ENCODE peak calls at places on chromosomes 12 and 14, in four cellular contexts. One of them, this sample, is unnamed.

GRCh38 chr12:76653342-76653741 is 93.8 kb upstream of the OSBPL8 start:
- DNase-seq in osteoblast: no peak
- DNase-seq in CD4-positive, CD25-positive, alpha-beta regulatory T cell: no peak
- DNase-seq in tibial nerve: no peak
- DNase-seq in this sample: no peak

GRCh38 chr12:100717733-100718067 is 76.9 kb upstream of the ANO4 start:
- DNase-seq in osteoblast: peak; percentile 62
- DNase-seq in CD4-positive, CD25-positive, alpha-beta regulatory T cell: no peak
- DNase-seq in tibial nerve: no peak
- DNase-seq in this sample: no peak

GRCh38 chr12:98939926-98940325 is 294.8 kb downstream of the APAF1 start:
- DNase-seq in osteoblast: no peak
- DNase-seq in CD4-positive, CD25-positive, alpha-beta regulatory T cell: no peak
- DNase-seq in tibial nerve: no peak
- DNase-seq in this sample: no peak

GRCh38 chr12:50626026-50626425 is 121.2 kb downstream of the DIP2B start:
- DNase-seq in osteoblast: no peak
- DNase-seq in CD4-positive, CD25-positive, alpha-beta regulatory T cell: no peak
- DNase-seq in tibial nerve: no peak
- DNase-seq in this sample: no peak

GRCh38 chr14:75605916-75606315 is 27.5 kb downstream of the FLVCR2 start:
- DNase-seq in osteoblast: no peak
- DNase-seq in CD4-positive, CD25-positive, alpha-beta regulatory T cell: no peak
- DNase-seq in tibial nerve: no peak
- DNase-seq in this sample: no peak

GRCh38 chr14:22572562-22573058 is 16.4 kb downstream of the DAD1 start:
- DNase-seq in osteoblast: peak; percentile 92
- DNase-seq in CD4-positive, CD25-positive, alpha-beta regulatory T cell: no peak
- DNase-seq in tibial nerve: no peak
- DNase-seq in this sample: no peak

GRCh38 chr12:115204957-115205754 is 521.2 kb upstream of the TBX3 start:
- DNase-seq in osteoblast: no peak
- DNase-seq in CD4-positive, CD25-positive, alpha-beta regulatory T cell: no peak
- DNase-seq in tibial nerve: no peak
- DNase-seq in this sample: no peak

GRCh38 chr14:61434315-61434714 is 112.9 kb downstream of the PRKCH start:
- DNase-seq in osteoblast: peak; percentile 27
- DNase-seq in CD4-positive, CD25-positive, alpha-beta regulatory T cell: no peak
- DNase-seq in tibial nerve: no peak
- DNase-seq in this sample: no peak

GRCh38 chr14:73761621-73762355 is 47.6 kb upstream of the PNMA1 start:
- DNase-seq in osteoblast: peak; percentile 74
- DNase-seq in CD4-positive, CD25-positive, alpha-beta regulatory T cell: no peak
- DNase-seq in tibial nerve: no peak
- DNase-seq in this sample: no peak

GRCh38 chr14:81454572-81455218 is 54.6 kb upstream of the STON2 start:
- DNase-seq in osteoblast: no peak
- DNase-seq in CD4-positive, CD25-positive, alpha-beta regulatory T cell: no peak
- DNase-seq in tibial nerve: no peak
- DNase-seq in this sample: no peak

GRCh38 chr14:32576088-32576795 is 247.1 kb downstream of the AKAP6 start:
- DNase-seq in osteoblast: peak; percentile 54
- DNase-seq in CD4-positive, CD25-positive, alpha-beta regulatory T cell: peak; percentile 45
- DNase-seq in tibial nerve: no peak
- DNase-seq in this sample: peak; percentile 15

GRCh38 chr12:132502149-132502881 is 12.4 kb downstream of the FBRSL1 start:
- DNase-seq in osteoblast: no peak
- DNase-seq in CD4-positive, CD25-positive, alpha-beta regulatory T cell: no peak
- DNase-seq in tibial nerve: no peak
- DNase-seq in this sample: no peak

GRCh38 chr12:104974626-104975290 is 11.4 kb upstream of the NOPCHAP1 start:
- DNase-seq in osteoblast: peak; percentile 26
- DNase-seq in CD4-positive, CD25-positive, alpha-beta regulatory T cell: no peak
- DNase-seq in tibial nerve: no peak
- DNase-seq in this sample: peak; percentile 87

GRCh38 chr12:124837958-124838803 is 25.5 kb downstream of the SCARB1 start:
- DNase-seq in osteoblast: peak; percentile 97
- DNase-seq in CD4-positive, CD25-positive, alpha-beta regulatory T cell: no peak
- DNase-seq in tibial nerve: peak; percentile 74
- DNase-seq in this sample: peak; percentile 88

GRCh38 chr12:65853489-65854157 is 29.3 kb downstream of the HMGA2 start:
- DNase-seq in osteoblast: peak; percentile 79
- DNase-seq in CD4-positive, CD25-positive, alpha-beta regulatory T cell: no peak
- DNase-seq in tibial nerve: no peak
- DNase-seq in this sample: no peak

GRCh38 chr12:12216349-12217017 is 50.4 kb downstream of the LRP6 start:
- DNase-seq in osteoblast: no peak
- DNase-seq in CD4-positive, CD25-positive, alpha-beta regulatory T cell: no peak
- DNase-seq in tibial nerve: no peak
- DNase-seq in this sample: no peak

GRCh38 chr14:100584056-100585031 is 2.9 kb downstream of the BEGAIN start:
- DNase-seq in osteoblast: peak; percentile 87
- DNase-seq in CD4-positive, CD25-positive, alpha-beta regulatory T cell: no peak
- DNase-seq in tibial nerve: no peak
- DNase-seq in this sample: no peak

GRCh38 chr14:70822706-70823185 is 13.4 kb upstream of the MAP3K9 start:
- DNase-seq in osteoblast: peak; percentile 81
- DNase-seq in CD4-positive, CD25-positive, alpha-beta regulatory T cell: no peak
- DNase-seq in tibial nerve: no peak
- DNase-seq in this sample: no peak

GRCh38 chr14:32938719-32939253 is at the start of gene NPAS3:
- DNase-seq in osteoblast: peak; percentile 85
- DNase-seq in CD4-positive, CD25-positive, alpha-beta regulatory T cell: no peak
- DNase-seq in tibial nerve: no peak
- DNase-seq in this sample: no peak

DNA sequence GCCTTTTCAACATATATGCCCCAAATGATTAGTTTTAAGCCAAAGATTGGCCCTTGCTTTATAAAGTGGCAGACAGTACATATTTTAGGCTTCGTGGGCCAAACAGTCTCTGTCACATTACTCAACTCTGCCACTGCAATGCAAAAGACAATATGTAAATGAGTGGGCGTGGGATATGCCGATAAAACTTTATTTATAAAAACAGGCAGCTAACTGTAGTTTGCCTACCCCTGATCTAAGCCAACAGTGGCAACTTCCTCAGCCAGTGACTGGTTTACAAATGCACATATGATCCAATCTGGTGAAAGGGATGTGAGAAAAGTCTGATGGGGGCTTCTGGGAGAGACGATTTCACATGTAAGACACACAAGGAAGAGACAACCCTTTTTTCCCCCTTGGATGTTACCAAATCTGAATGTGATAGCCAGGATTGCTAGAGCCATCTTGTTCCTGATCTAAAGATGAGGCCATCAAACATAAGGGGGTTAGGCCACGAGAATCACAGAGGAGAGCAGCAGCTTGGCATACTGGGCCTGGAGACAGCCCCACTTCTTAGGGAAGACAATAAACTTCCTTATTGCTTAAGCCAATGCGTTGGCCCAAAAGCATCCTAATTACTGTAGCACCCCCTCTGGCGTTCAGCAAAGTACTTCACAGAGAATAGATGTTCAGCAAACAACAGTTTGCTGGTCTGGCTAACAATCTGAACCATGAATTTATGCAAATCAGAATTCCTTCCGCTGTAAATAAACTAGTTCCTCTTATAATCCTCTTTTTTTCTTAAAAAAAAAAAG is 75.2 kb upstream of the TMCC3 start:
- DNase-seq in osteoblast: no peak
- DNase-seq in CD4-positive, CD25-positive, alpha-beta regulatory T cell: no peak
- DNase-seq in tibial nerve: no peak
- DNase-seq in this sample: peak; percentile 22
- H3K27ac ChIP-seq in osteoblast: no peak overlapping the region
- H3K27ac ChIP-seq in CD4-positive, CD25-positive, alpha-beta regulatory T cell: no peak overlapping the region
- H3K27ac ChIP-seq in tibial nerve: no peak overlapping the region
- H3K27ac ChIP-seq in this sample: no peak overlapping the region

GRCh38 chr12:106303202-106303820 is 778 bp downstream of the TCP11L2 start:
- DNase-seq in osteoblast: peak; percentile 96
- DNase-seq in CD4-positive, CD25-positive, alpha-beta regulatory T cell: peak; percentile 97
- DNase-seq in tibial nerve: peak; percentile 75
- DNase-seq in this sample: peak; percentile 73

GRCh38 chr12:106304001-106304421 is 1.5 kb downstream of the TCP11L2 start:
- DNase-seq in osteoblast: no peak
- DNase-seq in CD4-positive, CD25-positive, alpha-beta regulatory T cell: no peak
- DNase-seq in tibial nerve: no peak
- DNase-seq in this sample: no peak

GRCh38 chr12:106307176-106307575 is 4.6 kb downstream of the TCP11L2 start:
- DNase-seq in osteoblast: no peak
- DNase-seq in CD4-positive, CD25-positive, alpha-beta regulatory T cell: no peak
- DNase-seq in tibial nerve: no peak
- DNase-seq in this sample: peak; percentile 66

GRCh38 chr12:106304797-106305196 is 2.3 kb downstream of the TCP11L2 start:
- DNase-seq in osteoblast: no peak
- DNase-seq in CD4-positive, CD25-positive, alpha-beta regulatory T cell: no peak
- DNase-seq in tibial nerve: no peak
- DNase-seq in this sample: no peak

GRCh38 chr12:106305376-106305775 is 2.8 kb downstream of the TCP11L2 start:
- DNase-seq in osteoblast: no peak
- DNase-seq in CD4-positive, CD25-positive, alpha-beta regulatory T cell: no peak
- DNase-seq in tibial nerve: no peak
- DNase-seq in this sample: peak; percentile 49
- H3K4me1 ChIP-seq in osteoblast: peaks cover 26% of the 10 kb centered on the region
- H3K4me1 ChIP-seq in CD4-positive, CD25-positive, alpha-beta regulatory T cell: peaks cover 52% of the 10 kb centered on the region
- H3K4me1 ChIP-seq in tibial nerve: peaks cover 85% of the 10 kb centered on the region
- H3K4me1 ChIP-seq in this sample: peaks cover 61% of the 10 kb centered on the region

GRCh38 chr14:34257505-34257904 is 204.5 kb downstream of the SPTSSA start:
- DNase-seq in osteoblast: no peak
- DNase-seq in CD4-positive, CD25-positive, alpha-beta regulatory T cell: no peak
- DNase-seq in tibial nerve: no peak
- DNase-seq in this sample: peak; percentile 54
- H3K27ac ChIP-seq in osteoblast: no peak overlapping the region
- H3K27ac ChIP-seq in CD4-positive, CD25-positive, alpha-beta regulatory T cell: no peak overlapping the region
- H3K27ac ChIP-seq in tibial nerve: no peak overlapping the region
- H3K27ac ChIP-seq in this sample: no peak overlapping the region

DNA sequence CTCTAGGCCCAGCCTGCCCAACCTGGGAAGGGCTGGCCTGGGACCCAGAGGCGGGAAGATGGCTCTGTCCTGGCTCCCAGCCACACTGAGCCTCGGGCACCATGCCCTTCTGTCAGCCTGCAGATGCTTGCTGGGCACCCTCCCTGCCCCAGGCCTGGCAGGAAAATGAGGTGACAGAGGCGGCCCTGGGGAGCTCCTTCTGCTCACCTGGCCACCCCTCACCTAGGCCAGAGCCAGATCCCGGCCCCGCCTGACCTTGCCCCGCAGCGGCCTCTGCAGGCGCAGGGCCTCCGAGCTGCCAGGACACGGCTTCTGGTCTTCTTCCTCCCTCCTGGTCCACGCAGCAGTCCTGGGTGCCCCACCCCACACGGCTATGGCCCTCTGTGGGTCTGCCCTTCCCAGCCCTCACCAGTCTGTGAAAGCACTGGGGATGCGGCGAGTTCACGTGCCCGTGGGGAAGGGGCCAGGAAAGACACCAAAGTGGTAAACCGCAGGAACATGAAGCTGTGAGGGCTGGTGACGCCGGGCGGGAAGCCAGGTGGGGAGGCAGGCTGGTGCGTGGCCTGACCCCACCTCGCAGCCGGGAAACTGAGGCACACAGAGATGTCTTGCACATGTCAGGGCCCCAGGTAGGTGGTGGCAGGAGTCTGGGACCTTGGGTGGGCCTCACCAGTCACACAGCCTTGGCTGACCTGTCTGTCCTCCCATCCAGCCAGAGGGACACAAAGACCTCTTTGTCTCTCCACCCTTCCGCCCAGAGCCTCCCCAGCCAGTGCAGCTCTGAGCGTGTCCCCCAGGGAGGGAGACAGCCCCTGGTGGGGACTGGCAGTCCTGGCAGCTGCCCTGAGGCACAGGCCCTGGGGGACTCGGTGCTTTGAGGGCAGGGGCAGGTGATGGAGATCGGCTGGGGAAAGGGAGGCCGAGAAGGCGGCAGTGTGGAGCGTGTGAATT is 12.8 kb downstream of the BAG5 start:
- DNase-seq in osteoblast: peak; percentile 82
- DNase-seq in CD4-positive, CD25-positive, alpha-beta regulatory T cell: no peak
- DNase-seq in tibial nerve: no peak
- DNase-seq in this sample: no peak
- H3K4me1 ChIP-seq in osteoblast: peaks cover 16% of the 10 kb centered on the region
- H3K4me1 ChIP-seq in CD4-positive, CD25-positive, alpha-beta regulatory T cell: no peaks in the 10 kb centered on the region
- H3K4me1 ChIP-seq in tibial nerve: peaks cover 88% of the 10 kb centered on the region
- H3K4me1 ChIP-seq in this sample: peaks cover 12% of the 10 kb centered on the region

DNA sequence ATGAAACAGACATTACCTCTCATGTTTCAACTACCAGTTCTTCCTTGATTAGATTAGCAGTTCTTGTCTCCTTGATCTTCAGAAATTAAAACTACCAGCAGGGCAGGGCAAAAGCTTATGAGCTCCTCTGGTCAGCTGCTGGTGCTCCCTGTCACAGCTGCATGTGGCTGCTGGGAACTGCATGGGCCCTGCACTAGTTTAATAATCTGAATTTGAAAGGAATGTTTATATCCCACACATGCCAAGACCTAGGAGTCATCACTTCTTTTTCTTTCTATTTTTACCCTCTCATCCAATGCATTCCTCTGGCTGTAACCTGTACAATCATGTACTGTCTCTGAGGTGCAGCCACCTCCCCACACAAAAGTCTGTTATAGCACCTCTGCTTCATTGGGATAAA is 73.9 kb downstream of the ARMH4 start:
- DNase-seq in osteoblast: peak; percentile 63
- DNase-seq in CD4-positive, CD25-positive, alpha-beta regulatory T cell: no peak
- DNase-seq in tibial nerve: no peak
- DNase-seq in this sample: no peak
- H3K27ac ChIP-seq in osteoblast: peak overlapping the region; percentile 67
- H3K27ac ChIP-seq in CD4-positive, CD25-positive, alpha-beta regulatory T cell: no peak overlapping the region
- H3K27ac ChIP-seq in tibial nerve: no peak overlapping the region
- H3K27ac ChIP-seq in this sample: no peak overlapping the region

DNA sequence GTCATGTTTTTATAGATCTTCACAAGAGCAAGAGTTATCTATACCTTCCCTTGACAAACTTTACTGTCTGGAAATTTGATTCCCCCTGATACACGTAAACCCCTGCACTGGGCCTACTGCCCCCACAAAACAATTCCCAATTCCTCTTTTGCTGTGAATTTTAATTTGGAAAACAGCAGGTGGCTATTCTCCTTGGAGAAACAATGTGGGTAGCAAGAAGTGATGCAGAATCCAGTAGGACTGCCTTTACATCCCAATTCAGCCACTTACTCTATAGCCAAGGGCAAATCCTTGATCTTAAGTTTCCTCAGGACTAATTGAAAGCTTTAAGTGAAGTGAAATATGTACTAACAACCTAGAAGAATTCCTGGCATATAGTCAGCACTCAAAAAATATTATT is 129.3 kb downstream of the ACSS3 start:
- DNase-seq in osteoblast: no peak
- DNase-seq in CD4-positive, CD25-positive, alpha-beta regulatory T cell: no peak
- DNase-seq in tibial nerve: no peak
- DNase-seq in this sample: no peak
- H3K4me1 ChIP-seq in osteoblast: peaks cover 30% of the 10 kb centered on the region
- H3K4me1 ChIP-seq in CD4-positive, CD25-positive, alpha-beta regulatory T cell: no peaks in the 10 kb centered on the region
- H3K4me1 ChIP-seq in tibial nerve: peaks cover 16% of the 10 kb centered on the region
- H3K4me1 ChIP-seq in this sample: peaks cover 12% of the 10 kb centered on the region

DNA sequence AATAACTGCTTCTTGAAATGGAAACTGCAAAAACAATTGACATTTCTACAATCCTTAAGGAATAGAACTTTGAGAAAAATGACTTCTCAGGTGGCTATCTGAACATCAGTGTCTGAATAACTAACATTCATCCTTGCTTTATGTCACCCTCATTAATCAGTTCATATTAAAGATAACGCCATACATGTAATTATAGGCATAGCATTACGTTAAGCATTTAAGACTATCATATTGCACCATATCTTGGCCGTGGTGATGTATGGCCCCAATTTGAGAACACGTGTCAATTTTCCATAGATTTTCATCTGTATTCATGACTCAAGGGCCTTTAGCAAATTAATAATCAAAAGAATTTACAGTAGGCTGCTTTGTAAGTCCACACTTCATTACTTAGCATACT is 81.6 kb downstream of the SPTSSA start:
- DNase-seq in osteoblast: no peak
- DNase-seq in CD4-positive, CD25-positive, alpha-beta regulatory T cell: no peak
- DNase-seq in tibial nerve: no peak
- DNase-seq in this sample: no peak
- H3K27ac ChIP-seq in osteoblast: no peak overlapping the region
- H3K27ac ChIP-seq in CD4-positive, CD25-positive, alpha-beta regulatory T cell: no peak overlapping the region
- H3K27ac ChIP-seq in tibial nerve: no peak overlapping the region
- H3K27ac ChIP-seq in this sample: no peak overlapping the region